ENCODE peak calls at places on chromosomes 7 and 10, in four cellular contexts. One of them, this sample, is unnamed.

GRCh38 chr10:100858742-100859141 is 54.0 kb upstream of the SLF2 start:
- DNase-seq in thoracic aorta: no peak
- DNase-seq in esophagus muscularis mucosa: no peak
- DNase-seq in AG04450: no peak
- DNase-seq in this sample: no peak

GRCh38 chr10:86775056-86775858 is 18.8 kb downstream of the BMPR1A start:
- DNase-seq in AG04450: no peak
- DNase-seq in thoracic aorta: no peak
- DNase-seq in esophagus muscularis mucosa: no peak
- DNase-seq in this sample: no peak

GRCh38 chr10:5776881-5777197 is 36.4 kb downstream of the GDI2 start:
- DNase-seq in thoracic aorta: no peak
- DNase-seq in esophagus muscularis mucosa: no peak
- DNase-seq in AG04450: peak; percentile 16
- DNase-seq in this sample: no peak

GRCh38 chr7:81929386-81929785 is 159.5 kb upstream of the HGF start:
- DNase-seq in thoracic aorta: no peak
- DNase-seq in AG04450: no peak
- DNase-seq in esophagus muscularis mucosa: no peak
- DNase-seq in this sample: no peak

GRCh38 chr7:74612015-74612829 is 45.3 kb upstream of the GTF2I start:
- DNase-seq in thoracic aorta: no peak
- DNase-seq in AG04450: no peak
- DNase-seq in esophagus muscularis mucosa: no peak
- DNase-seq in this sample: no peak

GRCh38 chr7:57821438-57822382 is 371.7 kb downstream of the ZNF716 start:
- DNase-seq in AG04450: no peak
- DNase-seq in thoracic aorta: no peak
- DNase-seq in esophagus muscularis mucosa: no peak
- DNase-seq in this sample: no peak

GRCh38 chr7:100949227-100949930 is at the start of gene MUC3A:
- DNase-seq in thoracic aorta: no peak
- DNase-seq in AG04450: no peak
- DNase-seq in esophagus muscularis mucosa: no peak
- DNase-seq in this sample: no peak

GRCh38 chr7:144384555-144385245 is 18.8 kb downstream of the NOBOX start:
- DNase-seq in AG04450: no peak
- DNase-seq in thoracic aorta: no peak
- DNase-seq in esophagus muscularis mucosa: no peak
- DNase-seq in this sample: no peak

GRCh38 chr7:36928718-36929117 is 204.4 kb upstream of the AOAH start:
- DNase-seq in AG04450: no peak
- DNase-seq in thoracic aorta: no peak
- DNase-seq in esophagus muscularis mucosa: no peak
- DNase-seq in this sample: peak; percentile 18

GRCh38 chr7:36931892-36932291 is 207.6 kb upstream of the AOAH start:
- DNase-seq in esophagus muscularis mucosa: no peak
- DNase-seq in thoracic aorta: no peak
- DNase-seq in AG04450: no peak
- DNase-seq in this sample: no peak
- H3K9me3 ChIP-seq in esophagus muscularis mucosa: peaks cover 17% of the 10 kb centered on the region
- H3K9me3 ChIP-seq in thoracic aorta: peaks cover 4% of the 10 kb centered on the region
- H3K9me3 ChIP-seq in AG04450: no peaks in the 10 kb centered on the region
- H3K9me3 ChIP-seq in this sample: peaks cover 3% of the 10 kb centered on the region

DNA sequence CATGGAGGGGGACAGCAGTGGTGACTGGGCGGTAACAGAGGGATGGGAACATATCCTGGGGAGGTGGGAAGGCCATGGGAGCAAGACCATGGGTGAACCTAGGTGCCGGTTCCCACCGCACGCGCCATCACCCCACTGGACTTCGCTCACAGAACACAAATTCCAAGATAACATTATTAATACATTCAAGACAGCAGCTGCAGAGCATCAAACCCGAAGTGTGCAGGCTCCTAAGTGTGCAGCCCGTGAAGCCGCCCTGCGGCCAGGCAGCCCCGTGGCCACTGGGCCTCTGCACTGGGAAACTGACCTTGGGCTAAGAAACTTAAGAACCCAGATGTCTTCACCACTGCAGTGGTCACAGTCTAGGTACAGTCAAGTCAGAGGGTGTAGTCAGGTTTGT is 42.8 kb upstream of the ZRANB1 start:
- DNase-seq in esophagus muscularis mucosa: no peak
- DNase-seq in thoracic aorta: no peak
- DNase-seq in AG04450: no peak
- DNase-seq in this sample: no peak
- H3K9me3 ChIP-seq in esophagus muscularis mucosa: no peaks in the 10 kb centered on the region
- H3K9me3 ChIP-seq in thoracic aorta: no peaks in the 10 kb centered on the region
- H3K9me3 ChIP-seq in AG04450: peaks cover 4% of the 10 kb centered on the region
- H3K9me3 ChIP-seq in this sample: no peaks in the 10 kb centered on the region

DNA sequence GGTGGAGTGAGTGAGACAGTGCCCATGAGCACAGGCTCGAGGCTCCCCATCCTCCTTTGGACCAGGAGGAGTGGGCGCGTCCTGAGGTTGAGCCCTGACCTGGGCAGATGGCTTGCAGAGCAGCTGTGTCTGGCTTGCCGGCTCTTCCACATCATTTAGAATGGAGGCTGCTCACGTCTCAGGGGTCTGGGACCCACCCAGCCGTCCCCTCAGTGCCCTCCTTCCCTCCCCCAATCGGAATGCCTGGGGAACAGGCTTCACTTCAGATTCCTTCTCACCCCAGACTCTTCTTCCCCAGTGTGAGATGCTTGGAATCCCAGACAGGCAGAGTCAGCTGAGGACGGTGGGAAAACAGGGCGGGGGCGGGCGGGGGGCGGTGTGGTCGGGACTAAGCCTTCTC is 968.6 kb upstream of the ZNF722 start:
- DNase-seq in esophagus muscularis mucosa: no peak
- DNase-seq in AG04450: no peak
- DNase-seq in thoracic aorta: no peak
- DNase-seq in this sample: no peak
- H3K9me3 ChIP-seq in esophagus muscularis mucosa: peaks cover 17% of the 10 kb centered on the region
- H3K9me3 ChIP-seq in AG04450: peaks cover 41% of the 10 kb centered on the region
- H3K9me3 ChIP-seq in thoracic aorta: no peaks in the 10 kb centered on the region
- H3K9me3 ChIP-seq in this sample: no peaks in the 10 kb centered on the region

DNA sequence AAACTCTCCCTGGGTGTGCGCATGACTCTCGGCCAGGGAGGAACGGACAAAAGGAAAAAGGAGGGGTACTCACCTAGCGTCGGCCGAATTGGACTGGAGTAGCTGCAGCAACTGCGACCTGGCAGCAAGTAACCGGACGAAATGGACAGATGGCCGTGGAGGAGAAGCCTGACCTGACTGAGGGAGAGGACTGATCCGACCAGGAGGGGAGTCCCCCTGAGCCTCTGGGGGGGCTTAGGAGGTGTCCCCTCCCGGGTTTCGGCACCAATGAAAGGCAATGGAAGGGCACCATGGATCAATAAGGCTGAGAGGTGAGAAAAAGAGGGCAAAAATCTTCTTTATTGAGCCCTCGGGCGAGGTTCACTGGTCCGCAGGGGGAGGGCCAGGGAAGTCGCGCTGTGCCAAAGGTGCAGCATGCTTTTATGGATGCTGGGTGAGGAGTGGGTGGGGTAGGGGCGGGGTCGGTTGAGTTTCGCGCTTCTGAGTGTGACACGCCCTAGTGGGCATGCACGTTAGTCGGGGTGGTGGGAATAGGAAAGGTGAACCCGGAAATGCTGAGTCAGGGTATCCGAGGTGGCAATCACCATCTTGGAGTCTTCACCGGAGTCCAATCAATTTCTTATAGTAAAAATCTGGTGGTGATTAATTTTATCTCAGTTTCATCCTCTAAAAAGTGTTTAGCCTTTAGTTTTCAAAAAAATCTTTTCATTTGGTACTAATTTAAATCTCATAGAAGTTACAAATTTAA is 638.5 kb upstream of the DPP6 start:
- DNase-seq in esophagus muscularis mucosa: no peak
- DNase-seq in thoracic aorta: no peak
- DNase-seq in AG04450: no peak
- DNase-seq in this sample: no peak
- H3K9me3 ChIP-seq in esophagus muscularis mucosa: no peaks in the 10 kb centered on the region
- H3K9me3 ChIP-seq in thoracic aorta: no peaks in the 10 kb centered on the region
- H3K9me3 ChIP-seq in AG04450: peaks cover 57% of the 10 kb centered on the region
- H3K9me3 ChIP-seq in this sample: peaks cover 3% of the 10 kb centered on the region

GRCh38 chr7:64407148-64407547 is 93.4 kb downstream of the ZNF736 start:
- DNase-seq in AG04450: no peak
- DNase-seq in esophagus muscularis mucosa: no peak
- DNase-seq in thoracic aorta: no peak
- DNase-seq in this sample: no peak
- H3K9me3 ChIP-seq in AG04450: peaks cover 29% of the 10 kb centered on the region
- H3K9me3 ChIP-seq in esophagus muscularis mucosa: no peaks in the 10 kb centered on the region
- H3K9me3 ChIP-seq in thoracic aorta: no peaks in the 10 kb centered on the region
- H3K9me3 ChIP-seq in this sample: no peaks in the 10 kb centered on the region

DNA sequence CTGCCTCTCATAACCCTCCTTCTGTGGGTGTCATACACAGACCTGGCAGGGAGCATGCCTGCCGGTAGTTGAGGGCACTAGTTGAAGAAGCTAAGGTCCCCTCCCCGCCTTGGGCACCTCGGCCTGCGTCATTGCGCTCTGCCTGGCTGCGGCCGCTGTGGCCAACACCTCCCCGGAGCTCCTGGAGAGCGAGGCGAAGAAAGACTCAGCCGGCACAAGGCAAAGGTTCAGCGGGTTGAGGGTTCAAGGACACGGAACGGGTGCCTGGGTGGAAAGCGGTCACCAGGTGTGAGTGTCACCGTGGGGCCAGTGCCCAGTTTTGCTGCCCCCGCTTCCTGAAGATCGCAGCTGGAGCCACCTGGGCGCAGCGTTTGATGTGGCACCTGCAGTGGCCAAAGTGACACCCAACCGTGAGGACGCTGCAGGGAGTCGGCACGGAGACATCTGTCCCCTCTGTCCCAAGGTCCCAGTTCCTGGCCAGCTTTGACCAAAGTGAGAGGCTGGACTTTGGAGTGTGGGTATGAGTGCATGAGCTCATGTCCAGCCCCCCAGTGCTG is 14.8 kb upstream of the ZNF735 start:
- DNase-seq in thoracic aorta: no peak
- DNase-seq in esophagus muscularis mucosa: no peak
- DNase-seq in AG04450: no peak
- DNase-seq in this sample: no peak
- H3K9me3 ChIP-seq in thoracic aorta: no peaks in the 10 kb centered on the region
- H3K9me3 ChIP-seq in esophagus muscularis mucosa: peaks cover 7% of the 10 kb centered on the region
- H3K9me3 ChIP-seq in AG04450: peaks cover 41% of the 10 kb centered on the region
- H3K9me3 ChIP-seq in this sample: no peaks in the 10 kb centered on the region

This sample was measured in WERI-Rb-1.